ENCODE peak calls at places on chromosomes 6 and 20, in seven cellular contexts. U, Y, P, V, Q, F and I are unnamed samples. For H3K9me3, the result is how much of the 10 kb centered on the place peaks cover.

GRCh38 chr20:32301719-32302506 is 24.5 kb downstream of the KIF3B start:
- DNase-seq in U (no peak), Y (no peak), P (no peak), V (no peak), Q (no peak), F (no peak), I (no peak)

GRCh38 chr20:35907017-35907685 is 47.2 kb downstream of the SCAND1 start:
- DNase-seq in U (no peak), Y (peak), P (no peak), V (no peak), Q (no peak), F (peak), I (no peak)

GRCh38 chr6:119133400-119133799 is 54.9 kb upstream of the FAM184A start:
- DNase-seq in U (no peak), Y (no peak), P (no peak), V (no peak), Q (no peak), F (no peak), I (no peak)

GRCh38 chr6:132812255-132812732 is 2.1 kb upstream of the RPS12 start:
- DNase-seq in U (no peak), Y (no peak), P (no peak), V (no peak), Q (no peak), F (no peak), I (peak)

GRCh38 chr6:2434116-2434515 is 188.7 kb upstream of the GMDS start:
- DNase-seq in U (no peak), Y (no peak), P (no peak), V (no peak), Q (no peak), F (no peak), I (peak)

GRCh38 chr6:134074151-134074712 is 21.8 kb upstream of the SLC2A12 start:
- DNase-seq in U (no peak), Y (no peak), P (no peak), V (no peak), Q (no peak), F (no peak), I (no peak)

GRCh38 chr6:148417045-148417444 is 74.4 kb downstream of the SASH1 start:
- DNase-seq in U (no peak), Y (no peak), P (no peak), V (no peak), Q (no peak), F (no peak), I (no peak)

GRCh38 chr20:23510000-23510590 is 19.2 kb downstream of the CST8 start:
- DNase-seq in U (no peak), Y (no peak), P (no peak), V (no peak), Q (no peak), F (no peak), I (no peak)

GRCh38 chr6:53441035-53441493 is 92.3 kb upstream of the ELOVL5 start:
- DNase-seq in U (no peak), Y (no peak), P (no peak), V (no peak), Q (no peak), F (no peak), I (no peak)

GRCh38 chr6:142763205-142763604 is 181.8 kb downstream of the HIVEP2 start:
- DNase-seq in U (no peak), Y (no peak), P (no peak), V (no peak), Q (no peak), F (no peak), I (peak)

GRCh38 chr6:150201791-150202329 is 59.0 kb downstream of the PPP1R14C start:
- DNase-seq in U (peak), Y (no peak), P (no peak), V (no peak), Q (no peak), F (no peak), I (no peak)

GRCh38 chr6:2611092-2611491 is 139.6 kb downstream of the MYLK4 start:
- DNase-seq in U (no peak), Y (no peak), P (no peak), V (no peak), Q (no peak), F (no peak), I (peak)

GRCh38 chr6:33213166-33213988 is 5.1 kb downstream of the RING1 start:
- DNase-seq in U (peak), Y (no peak), P (no peak), V (no peak), Q (peak), F (no peak), I (no peak)

GRCh38 chr6:125301435-125302391 is at the start of gene HDDC2:
- DNase-seq in U (peak), Y (peak), P (peak), V (peak), Q (peak), F (peak), I (peak)

GRCh38 chr20:16191496-16191895 is 381.8 kb downstream of the KIF16B start:
- DNase-seq in U (no peak), Y (no peak), P (no peak), V (no peak), Q (no peak), F (no peak), I (no peak)

GRCh38 chr6:53727748-53728147 is 62.2 kb upstream of the KLHL31 start:
- DNase-seq in U (no peak), Y (no peak), P (no peak), V (no peak), Q (no peak), F (no peak), I (no peak)

GRCh38 chr6:48736486-48737206 is 625.6 kb upstream of the PTCHD4 start:
- DNase-seq in U (no peak), Y (no peak), P (no peak), V (no peak), Q (no peak), F (no peak), I (peak)

GRCh38 chr20:54619181-54619580 is 143.8 kb downstream of the DOK5 start:
- DNase-seq in U (no peak), Y (no peak), P (no peak), V (no peak), Q (no peak), F (no peak), I (no peak)

GRCh38 chr6:31386099-31386498 is 17.3 kb upstream of the MICA start:
- DNase-seq in U (no peak), Y (no peak), P (no peak), V (no peak), Q (no peak), F (no peak), I (no peak)

GRCh38 chr6:147578159-147578558 is 69.7 kb downstream of the SAMD5 start:
- DNase-seq in U (no peak), Y (no peak), P (no peak), V (no peak), Q (no peak), F (no peak), I (peak)

GRCh38 chr20:36571564-36572504 is 1.6 kb upstream of the TGIF2 start:
- DNase-seq in U (no peak), Y (no peak), P (no peak), V (no peak), Q (no peak), F (no peak), I (no peak)

GRCh38 chr6:119077643-119078448 is 618 bp downstream of the FAM184A start:
- DNase-seq in U (peak), Y (peak), P (peak), V (peak), Q (no peak), F (no peak), I (peak)

GRCh38 chr6:153526479-153526878 is 395.4 kb upstream of the RGS17 start:
- DNase-seq in U (no peak), Y (no peak), P (no peak), V (no peak), Q (no peak), F (no peak), I (no peak)

GRCh38 chr6:1770435-1770843 is 160.7 kb downstream of the FOXC1 start:
- DNase-seq in U (no peak), Y (no peak), P (no peak), V (no peak), Q (no peak), F (no peak), I (peak)

GRCh38 chr6:804771-805170 is 111.8 kb upstream of the EXOC2 start:
- DNase-seq in U (no peak), Y (no peak), P (no peak), V (no peak), Q (no peak), F (no peak), I (no peak)

GRCh38 chr20:32917191-32917950 is 58.6 kb downstream of the EFCAB8 start:
- DNase-seq in U (peak), Y (no peak), P (no peak), V (no peak), Q (no peak), F (no peak), I (no peak)

GRCh38 chr6:33375143-33375649 is 16.4 kb upstream of the KIFC1 start:
- DNase-seq in U (no peak), Y (peak), P (peak), V (no peak), Q (peak), F (peak), I (peak)

GRCh38 chr6:159692303-159693127 is 526 bp downstream of the SOD2 start:
- DNase-seq in U (peak), Y (peak), P (peak), V (peak), Q (peak), F (peak), I (peak)

GRCh38 chr6:28659250-28659566 is 133.5 kb downstream of the GPX5 start:
- DNase-seq in U (no peak), Y (no peak), P (no peak), V (no peak), Q (no peak), F (no peak), I (no peak)

GRCh38 chr6:44593539-44593944 is 206.0 kb downstream of the CDC5L start:
- DNase-seq in U (no peak), Y (no peak), P (no peak), V (peak), Q (no peak), F (no peak), I (no peak)

GRCh38 chr6:69901361-69901760 is 35.0 kb downstream of the COL19A1 start:
- DNase-seq in U (no peak), Y (no peak), P (no peak), V (no peak), Q (no peak), F (no peak), I (no peak)

GRCh38 chr20:47502271-47502730 is 614 bp downstream of the NCOA3 start:
- DNase-seq in U (no peak), Y (no peak), P (peak), V (peak), Q (peak), F (peak), I (peak)

GRCh38 chr20:63532449-63532971 is 4.7 kb downstream of the PTK6 start:
- DNase-seq in U (peak), Y (no peak), P (no peak), V (no peak), Q (peak), F (no peak), I (no peak)

GRCh38 chr6:148803979-148804378 is 57.1 kb downstream of the UST start:
- DNase-seq in U (no peak), Y (no peak), P (no peak), V (no peak), Q (no peak), F (no peak), I (peak)

GRCh38 chr6:35082046-35082732 is 59.0 kb downstream of the TCP11 start:
- DNase-seq in U (no peak), Y (no peak), P (peak), V (no peak), Q (no peak), F (no peak), I (no peak)

DNA sequence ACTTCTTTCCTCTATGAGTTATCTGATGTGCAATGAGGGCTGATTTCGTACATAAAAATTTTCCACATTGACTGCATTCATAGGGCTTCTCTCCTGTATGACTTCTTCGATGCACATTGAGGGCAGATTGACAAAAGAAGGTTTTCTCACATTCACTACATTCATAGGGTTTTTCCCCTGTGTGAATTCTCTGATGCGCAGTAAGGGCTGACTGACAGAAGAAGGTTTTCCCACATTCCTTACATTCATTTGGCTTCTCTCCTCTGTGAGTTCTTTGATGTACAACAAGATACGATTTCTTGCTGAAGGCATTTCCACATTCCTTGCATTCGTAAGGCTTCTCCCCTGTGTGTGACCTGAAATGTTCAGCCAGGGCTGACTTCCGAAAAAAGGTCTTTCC is 11.4 kb downstream of the ZNF334 start:
- DNase-seq in U (no peak), Y (no peak), P (no peak), V (no peak), Q (no peak), F (no peak), I (no peak)
- H3K9me3 ChIP-seq in U (under half), Y (under half), P (under half), V (under half), Q (under half), F (under half), I (under half)

GRCh38 chr6:81023007-81023582 is 729.4 kb downstream of the TENT5A start:
- DNase-seq in U (no peak), Y (no peak), P (no peak), V (no peak), Q (no peak), F (no peak), I (no peak)
- H3K9me3 ChIP-seq in U (under half), Y (under half), P (under half), V (under half), Q (under half), F (under half), I (under half)

GRCh38 chr6:30287139-30287538 is 39.6 kb upstream of the TRIM39 start:
- DNase-seq in U (no peak), Y (no peak), P (no peak), V (no peak), Q (no peak), F (no peak), I (no peak)
- H3K9me3 ChIP-seq in U (under half), Y (under half), P (under half), V (under half), Q (under half), F (half or more), I (under half)

GRCh38 chr6:75205776-75206334 is at the start of gene COL12A1:
- DNase-seq in U (peak), Y (peak), P (peak), V (no peak), Q (peak), F (peak), I (peak)
- H3K9me3 ChIP-seq in U (under half), Y (under half), P (under half), V (under half), Q (under half), F (under half), I (under half)

GRCh38 chr6:56176741-56177140 is 70.6 kb downstream of the COL21A1 start:
- DNase-seq in U (no peak), Y (no peak), P (no peak), V (no peak), Q (no peak), F (no peak), I (no peak)
- H3K9me3 ChIP-seq in U (under half), Y (under half), P (under half), V (under half), Q (under half), F (half or more), I (under half)

GRCh38 chr20:59622496-59622895 is 18.2 kb downstream of the PHACTR3 start:
- DNase-seq in U (peak), Y (no peak), P (no peak), V (no peak), Q (no peak), F (no peak), I (no peak)

GRCh38 chr20:59616306-59616705 is 12.0 kb downstream of the PHACTR3 start:
- DNase-seq in U (no peak), Y (no peak), P (no peak), V (no peak), Q (no peak), F (no peak), I (no peak)

GRCh38 chr20:59620860-59621485 is 16.6 kb downstream of the PHACTR3 start:
- DNase-seq in U (peak), Y (no peak), P (no peak), V (no peak), Q (no peak), F (no peak), I (no peak)

GRCh38 chr20:59614714-59615113 is 10.4 kb downstream of the PHACTR3 start:
- DNase-seq in U (no peak), Y (no peak), P (no peak), V (no peak), Q (no peak), F (no peak), I (no peak)

GRCh38 chr20:59618131-59618530 is 13.8 kb downstream of the PHACTR3 start:
- DNase-seq in U (peak), Y (no peak), P (no peak), V (no peak), Q (no peak), F (no peak), I (no peak)
- H3K9me3 ChIP-seq in U (under half), Y (under half), P (under half), V (under half), Q (under half), F (under half), I (under half)